ENCODE peak calls at places on chromosome 16, in six cellular contexts. One of them, this sample, is unnamed.

GRCh38 chr16:54125751-54126655 is 160.6 kb downstream of the IRX3 start:
- DNase-seq in Peyer's patch: no peak
- DNase-seq in mesendoderm: no peak
- DNase-seq in stimulated activated CD8-positive, alpha-beta memory T cell treated with anti-CD3 and anti-CD28 coated beads, Interleukin-12 subunit alpha, Interleukin-12 subunit beta, amount 100 ng/mL, for 4 hours: no peak
- DNase-seq in adipocyte: no peak
- DNase-seq in endothelial cell of umbilical vein: no peak
- DNase-seq in this sample: no peak

GRCh38 chr16:13982446-13982845 is 62.5 kb downstream of the ERCC4 start:
- DNase-seq in adipocyte: peak; percentile 48
- DNase-seq in stimulated activated CD8-positive, alpha-beta memory T cell treated with anti-CD3 and anti-CD28 coated beads, Interleukin-12 subunit alpha, Interleukin-12 subunit beta, amount 100 ng/mL, for 4 hours: no peak
- DNase-seq in Peyer's patch: no peak
- DNase-seq in endothelial cell of umbilical vein: no peak
- DNase-seq in mesendoderm: peak; percentile 28
- DNase-seq in this sample: no peak

GRCh38 chr16:9256196-9256595 is 164.8 kb downstream of the HAPSTR1 start:
- DNase-seq in endothelial cell of umbilical vein: peak; percentile 3
- DNase-seq in adipocyte: no peak
- DNase-seq in stimulated activated CD8-positive, alpha-beta memory T cell treated with anti-CD3 and anti-CD28 coated beads, Interleukin-12 subunit alpha, Interleukin-12 subunit beta, amount 100 ng/mL, for 4 hours: no peak
- DNase-seq in Peyer's patch: peak; percentile 54
- DNase-seq in mesendoderm: peak; percentile 87
- DNase-seq in this sample: no peak

GRCh38 chr16:13110124-13110796 is 208.9 kb downstream of the SHISA9 start:
- DNase-seq in stimulated activated CD8-positive, alpha-beta memory T cell treated with anti-CD3 and anti-CD28 coated beads, Interleukin-12 subunit alpha, Interleukin-12 subunit beta, amount 100 ng/mL, for 4 hours: no peak
- DNase-seq in adipocyte: peak; percentile 46
- DNase-seq in Peyer's patch: no peak
- DNase-seq in endothelial cell of umbilical vein: no peak
- DNase-seq in mesendoderm: peak; percentile 98
- DNase-seq in this sample: no peak

GRCh38 chr16:9124908-9125584 is 33.6 kb downstream of the HAPSTR1 start:
- DNase-seq in adipocyte: no peak
- DNase-seq in endothelial cell of umbilical vein: no peak
- DNase-seq in Peyer's patch: no peak
- DNase-seq in stimulated activated CD8-positive, alpha-beta memory T cell treated with anti-CD3 and anti-CD28 coated beads, Interleukin-12 subunit alpha, Interleukin-12 subunit beta, amount 100 ng/mL, for 4 hours: no peak
- DNase-seq in mesendoderm: no peak
- DNase-seq in this sample: no peak

GRCh38 chr16:2205967-2206313 is 686 bp downstream of the MLST8 start:
- DNase-seq in stimulated activated CD8-positive, alpha-beta memory T cell treated with anti-CD3 and anti-CD28 coated beads, Interleukin-12 subunit alpha, Interleukin-12 subunit beta, amount 100 ng/mL, for 4 hours: no peak
- DNase-seq in mesendoderm: no peak
- DNase-seq in endothelial cell of umbilical vein: no peak
- DNase-seq in Peyer's patch: no peak
- DNase-seq in adipocyte: no peak
- DNase-seq in this sample: no peak

GRCh38 chr16:65909310-65910050 is 457.0 kb upstream of the CDH5 start:
- DNase-seq in mesendoderm: no peak
- DNase-seq in endothelial cell of umbilical vein: no peak
- DNase-seq in Peyer's patch: no peak
- DNase-seq in adipocyte: no peak
- DNase-seq in stimulated activated CD8-positive, alpha-beta memory T cell treated with anti-CD3 and anti-CD28 coated beads, Interleukin-12 subunit alpha, Interleukin-12 subunit beta, amount 100 ng/mL, for 4 hours: no peak
- DNase-seq in this sample: no peak

GRCh38 chr16:59400830-59401229 is 666.7 kb upstream of the GOT2 start:
- DNase-seq in stimulated activated CD8-positive, alpha-beta memory T cell treated with anti-CD3 and anti-CD28 coated beads, Interleukin-12 subunit alpha, Interleukin-12 subunit beta, amount 100 ng/mL, for 4 hours: no peak
- DNase-seq in adipocyte: no peak
- DNase-seq in endothelial cell of umbilical vein: peak; percentile 32
- DNase-seq in Peyer's patch: no peak
- DNase-seq in mesendoderm: no peak
- DNase-seq in this sample: no peak

GRCh38 chr16:14062261-14062660 is 8.9 kb upstream of the MRTFB start:
- DNase-seq in mesendoderm: no peak
- DNase-seq in Peyer's patch: no peak
- DNase-seq in endothelial cell of umbilical vein: no peak
- DNase-seq in stimulated activated CD8-positive, alpha-beta memory T cell treated with anti-CD3 and anti-CD28 coated beads, Interleukin-12 subunit alpha, Interleukin-12 subunit beta, amount 100 ng/mL, for 4 hours: no peak
- DNase-seq in adipocyte: no peak
- DNase-seq in this sample: no peak

GRCh38 chr16:62927122-62927521 is 890.9 kb upstream of the CDH8 start:
- DNase-seq in adipocyte: no peak
- DNase-seq in mesendoderm: peak; percentile 72
- DNase-seq in stimulated activated CD8-positive, alpha-beta memory T cell treated with anti-CD3 and anti-CD28 coated beads, Interleukin-12 subunit alpha, Interleukin-12 subunit beta, amount 100 ng/mL, for 4 hours: no peak
- DNase-seq in endothelial cell of umbilical vein: no peak
- DNase-seq in Peyer's patch: no peak
- DNase-seq in this sample: no peak

GRCh38 chr16:66705790-66706505 is 9.4 kb upstream of the CMTM4 start:
- DNase-seq in mesendoderm: no peak
- DNase-seq in endothelial cell of umbilical vein: peak; percentile 24
- DNase-seq in Peyer's patch: peak; percentile 66
- DNase-seq in stimulated activated CD8-positive, alpha-beta memory T cell treated with anti-CD3 and anti-CD28 coated beads, Interleukin-12 subunit alpha, Interleukin-12 subunit beta, amount 100 ng/mL, for 4 hours: no peak
- DNase-seq in adipocyte: peak; percentile 67
- DNase-seq in this sample: no peak